ENCODE peak calls at places on chromosome 17, in six cellular contexts. S is HCT116, U is K562, J is GM12878, T is HepG2, I is SK-N-SH. B is an unnamed sample.

GRCh38 chr17:18257268-18257681 is 1.3 kb downstream of the FLII start:
- DNase-seq in S (no peak), U (no peak), J (no peak), I (no peak), T (peak), B (no peak)

GRCh38 chr17:10513284-10514067 is 4.9 kb downstream of the MYH1 start:
- DNase-seq in I (no peak), J (no peak), U (no peak), T (no peak), S (no peak), B (no peak)

GRCh38 chr17:37368577-37368976 is 7.2 kb upstream of the C17orf78 start:
- DNase-seq in U (no peak), I (no peak), J (no peak), S (no peak), T (no peak), B (no peak)

GRCh38 chr17:55394357-55395021 is 27.1 kb downstream of the MMD start:
- DNase-seq in U (no peak), I (no peak), T (peak), S (no peak), J (no peak), B (no peak)

GRCh38 chr17:50187741-50188520 is 13.5 kb downstream of the COL1A1 start:
- DNase-seq in J (no peak), T (no peak), S (no peak), I (no peak), U (no peak), B (no peak)

GRCh38 chr17:144936-145670 is 7.7 kb downstream of the SCGB1C2 start:
- DNase-seq in S (no peak), U (no peak), T (no peak), J (no peak), I (no peak), B (peak)

GRCh38 chr17:45003877-45004276 is 35.8 kb upstream of the C1QL1 start:
- DNase-seq in I (no peak), U (no peak), S (no peak), T (no peak), J (no peak), B (no peak)

GRCh38 chr17:5584383-5584951 is at the start of gene NLRP1:
- DNase-seq in I (peak), J (peak), U (peak), S (peak), T (peak), B (no peak)

GRCh38 chr17:77899494-77899893 is 59.0 kb upstream of the TNRC6C start:
- DNase-seq in S (no peak), I (no peak), U (no peak), T (no peak), J (no peak), B (no peak)

GRCh38 chr17:82490512-82491195 is 28.9 kb upstream of the FOXK2 start:
- DNase-seq in T (no peak), U (no peak), I (no peak), J (no peak), S (no peak), B (no peak)

GRCh38 chr17:12812877-12813276 is 23.6 kb downstream of the ARHGAP44 start:
- DNase-seq in I (no peak), S (no peak), J (no peak), U (no peak), T (no peak), B (no peak)

GRCh38 chr17:49841548-49841947 is 6.3 kb downstream of the TAC4 start:
- DNase-seq in S (no peak), I (no peak), T (no peak), J (no peak), U (no peak), B (no peak)

GRCh38 chr17:3836551-3836950 is 9.5 kb downstream of the NCBP3 start:
- DNase-seq in J (no peak), T (no peak), S (no peak), U (no peak), I (no peak), B (no peak)

GRCh38 chr17:17812211-17813054 is 24.4 kb downstream of the SREBF1 start:
- DNase-seq in U (peak), S (no peak), J (no peak), T (peak), I (peak), B (no peak)

GRCh38 chr17:3972931-3973330 is 8.7 kb upstream of the ATP2A3 start:
- DNase-seq in I (peak), J (no peak), T (no peak), S (no peak), U (no peak), B (no peak)

GRCh38 chr17:28963212-28963611 is 11.9 kb upstream of the PHF12 start:
- DNase-seq in S (no peak), J (no peak), T (no peak), I (no peak), U (no peak), B (no peak)

GRCh38 chr17:61400786-61401279 is 1.2 kb downstream of the TBX2 start:
- DNase-seq in I (peak), J (no peak), T (no peak), U (no peak), S (no peak), B (no peak)
- TF ChIP-seq RAD21 in I (no peak), J (no peak), T (no peak), U (no peak), S (no peak), B (no peak)

DNA sequence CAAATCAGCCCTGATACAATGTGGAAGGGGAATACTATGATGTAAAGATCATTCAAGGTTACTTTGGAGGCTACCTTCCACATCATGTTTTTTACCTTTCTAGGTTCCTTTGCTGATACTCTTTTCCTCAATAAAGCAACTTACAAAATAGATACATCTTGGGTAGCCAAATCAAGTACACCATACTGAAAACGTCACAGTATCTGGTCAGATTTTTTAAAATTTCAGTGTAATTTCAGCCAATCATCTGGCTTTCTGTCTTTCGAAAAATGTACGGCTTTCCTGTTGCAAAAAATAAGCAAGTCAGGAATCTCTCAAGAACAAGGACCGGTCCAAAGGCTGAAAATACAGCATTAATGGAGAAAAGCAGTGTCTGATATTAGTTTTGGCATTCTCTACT is 15.6 kb upstream of the MED13 start:
- DNase-seq in J (no peak), S (no peak), I (no peak), U (no peak), T (no peak), B (no peak)
- TF ChIP-seq YY1 in J (no peak), S (no peak), I (no peak), U (no peak), T (no peak), B (no peak)

DNA sequence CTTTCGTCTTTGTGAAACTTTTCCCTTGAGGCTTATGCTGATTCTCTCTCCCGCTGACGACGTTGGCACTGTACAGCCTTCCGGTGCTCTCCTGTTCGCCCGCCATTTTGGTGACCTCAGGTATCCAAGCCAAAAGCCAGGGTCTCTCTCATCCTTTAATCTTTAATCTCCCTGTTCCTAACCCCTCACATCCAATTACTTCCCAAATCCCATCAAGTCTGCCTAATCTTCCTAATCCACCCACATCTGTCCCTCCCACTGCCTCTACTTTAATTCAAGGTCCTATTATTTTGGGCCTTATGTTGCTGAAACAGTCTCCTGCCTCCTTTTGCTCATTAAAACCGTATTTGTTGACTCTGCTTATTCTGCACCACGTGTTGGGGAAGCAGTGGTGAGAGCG is 7.3 kb downstream of the WRAP53 start:
- DNase-seq in J (no peak), T (no peak), U (no peak), I (no peak), S (no peak), B (no peak)
- TF ChIP-seq RAD21 in J (no peak), T (no peak), U (no peak), I (no peak), S (no peak), B (no peak)

GRCh38 chr17:80027043-80027435 is 8.6 kb downstream of the TBC1D16 start:
- DNase-seq in I (no peak), U (no peak), T (no peak), S (no peak), J (no peak), B (no peak)
- TF ChIP-seq YY1 in I (no peak), U (no peak), T (no peak), S (no peak), J (no peak), B (no peak)

B was measured in H1.